ENCODE peak calls at places on chromosome 21, in four cellular contexts. C is WTC11; Z is right cardiac atrium; U is activated T-cell treated with anti-CD3 and anti-CD28 coated beads, Interleukin-2, amount 50 U/mL, for 72 hours. V is an unnamed sample.

GRCh38 chr21:39523398-39523797 is 71.6 kb downstream of the SH3BGR start:
- ATAC-seq in C (no peak), Z (peak), U (no peak), V (no peak)

GRCh38 chr21:35099310-35099709 is 50.2 kb upstream of the RUNX1 start:
- ATAC-seq in C (no peak), Z (no peak), U (no peak), V (no peak)

GRCh38 chr21:42666023-42666747 is 12.8 kb downstream of the PDE9A start:
- ATAC-seq in C (peak), Z (no peak), U (peak), V (no peak)

GRCh38 chr21:33014331-33014730 is 11.4 kb upstream of the OLIG2 start:
- ATAC-seq in C (peak), Z (no peak), U (no peak), V (no peak)

GRCh38 chr21:14982336-14982735 is 82.5 kb downstream of the NRIP1 start:
- ATAC-seq in C (no peak), Z (no peak), U (no peak), V (no peak)

GRCh38 chr21:30434033-30434631 is 4.1 kb downstream of the KRTAP13-4 start:
- ATAC-seq in C (peak), Z (peak), U (no peak), V (no peak)

GRCh38 chr21:16587141-16587570 is 857.4 kb downstream of the USP25 start:
- ATAC-seq in C (peak), Z (peak), U (no peak), V (no peak)

GRCh38 chr21:46256501-46256994 is 28.0 kb upstream of the LSS start:
- ATAC-seq in C (peak), Z (peak), U (no peak), V (no peak)

GRCh38 chr21:33268392-33268735 is 2.2 kb downstream of the IL10RB start:
- ATAC-seq in C (no peak), Z (no peak), U (no peak), V (no peak)

GRCh38 chr21:17536381-17536780 is 23.5 kb downstream of the CXADR start:
- ATAC-seq in C (peak), Z (peak), U (no peak), V (no peak)

GRCh38 chr21:40457741-40458140 is 389.2 kb downstream of the DSCAM start:
- ATAC-seq in C (no peak), Z (no peak), U (no peak), V (no peak)

GRCh38 chr21:34818663-34819158 is 149.9 kb downstream of the CLIC6 start:
- ATAC-seq in C (no peak), Z (no peak), U (no peak), V (no peak)

GRCh38 chr21:10511116-10511515 is 10.3 kb upstream of the TPTE start:
- ATAC-seq in C (no peak), Z (no peak), U (no peak), V (no peak)

V was measured in activated CD4-positive, CD25-positive, alpha-beta regulatory T cell treated with anti-CD3 and anti-CD28 coated beads, Interleukin-2, amount 50 U/mL, for 24 hours.